ENCODE peak calls at places on chromosomes 7 and 10, in ten cellular contexts. One of them, this sample, is unnamed. For H3K9me3, the result is how much of the 10 kb centered on the place peaks cover.

GRCh38 chr10:79196470-79197461 is 128.0 kb downstream of the ZMIZ1 start:
- DNase-seq in CD4-positive, alpha-beta memory T cell: peak
- DNase-seq in tibial artery: peak
- DNase-seq in body of pancreas: peak
- DNase-seq in left lung: peak
- DNase-seq in CD8-positive, alpha-beta memory T cell: peak
- DNase-seq in psoas muscle: peak
- DNase-seq in cardiac muscle cell: peak
- DNase-seq in CD4-positive, alpha-beta T cell: peak
- DNase-seq in AG04450: no peak
- DNase-seq in this sample: peak

GRCh38 chr7:122068999-122069398 is 75.0 kb downstream of the AASS start:
- DNase-seq in body of pancreas: no peak
- DNase-seq in CD8-positive, alpha-beta memory T cell: no peak
- DNase-seq in CD4-positive, alpha-beta memory T cell: no peak
- DNase-seq in CD4-positive, alpha-beta T cell: no peak
- DNase-seq in psoas muscle: no peak
- DNase-seq in AG04450: no peak
- DNase-seq in cardiac muscle cell: no peak
- DNase-seq in tibial artery: no peak
- DNase-seq in left lung: no peak
- DNase-seq in this sample: no peak

GRCh38 chr7:134740364-134740763 is 39.1 kb upstream of the CALD1 start:
- DNase-seq in psoas muscle: no peak
- DNase-seq in CD4-positive, alpha-beta memory T cell: no peak
- DNase-seq in AG04450: no peak
- DNase-seq in CD8-positive, alpha-beta memory T cell: no peak
- DNase-seq in CD4-positive, alpha-beta T cell: no peak
- DNase-seq in left lung: no peak
- DNase-seq in cardiac muscle cell: no peak
- DNase-seq in body of pancreas: no peak
- DNase-seq in tibial artery: no peak
- DNase-seq in this sample: no peak

GRCh38 chr7:80902716-80903308 is 16.0 kb downstream of the SEMA3C start:
- DNase-seq in cardiac muscle cell: no peak
- DNase-seq in tibial artery: no peak
- DNase-seq in CD4-positive, alpha-beta memory T cell: no peak
- DNase-seq in left lung: no peak
- DNase-seq in AG04450: no peak
- DNase-seq in CD4-positive, alpha-beta T cell: no peak
- DNase-seq in psoas muscle: no peak
- DNase-seq in body of pancreas: no peak
- DNase-seq in CD8-positive, alpha-beta memory T cell: no peak
- DNase-seq in this sample: no peak

GRCh38 chr10:86264481-86265231 is 101.9 kb downstream of the GRID1 start:
- DNase-seq in CD4-positive, alpha-beta T cell: no peak
- DNase-seq in body of pancreas: no peak
- DNase-seq in left lung: no peak
- DNase-seq in psoas muscle: no peak
- DNase-seq in cardiac muscle cell: no peak
- DNase-seq in AG04450: no peak
- DNase-seq in CD8-positive, alpha-beta memory T cell: no peak
- DNase-seq in CD4-positive, alpha-beta memory T cell: no peak
- DNase-seq in tibial artery: peak
- DNase-seq in this sample: no peak

GRCh38 chr7:5792268-5792667 is 10.8 kb upstream of the RNF216 start:
- DNase-seq in psoas muscle: no peak
- DNase-seq in CD4-positive, alpha-beta memory T cell: no peak
- DNase-seq in body of pancreas: no peak
- DNase-seq in cardiac muscle cell: no peak
- DNase-seq in tibial artery: no peak
- DNase-seq in AG04450: no peak
- DNase-seq in left lung: no peak
- DNase-seq in CD8-positive, alpha-beta memory T cell: no peak
- DNase-seq in CD4-positive, alpha-beta T cell: no peak
- DNase-seq in this sample: no peak

GRCh38 chr7:99112097-99112496 is 31.8 kb downstream of the SMURF1 start:
- DNase-seq in left lung: no peak
- DNase-seq in tibial artery: no peak
- DNase-seq in AG04450: no peak
- DNase-seq in cardiac muscle cell: no peak
- DNase-seq in psoas muscle: no peak
- DNase-seq in CD4-positive, alpha-beta T cell: no peak
- DNase-seq in CD4-positive, alpha-beta memory T cell: no peak
- DNase-seq in CD8-positive, alpha-beta memory T cell: no peak
- DNase-seq in body of pancreas: no peak
- DNase-seq in this sample: no peak

GRCh38 chr7:30040938-30041337 is 12.7 kb downstream of the PLEKHA8 start:
- DNase-seq in cardiac muscle cell: no peak
- DNase-seq in AG04450: no peak
- DNase-seq in tibial artery: no peak
- DNase-seq in CD4-positive, alpha-beta memory T cell: no peak
- DNase-seq in body of pancreas: no peak
- DNase-seq in psoas muscle: no peak
- DNase-seq in CD8-positive, alpha-beta memory T cell: no peak
- DNase-seq in left lung: no peak
- DNase-seq in CD4-positive, alpha-beta T cell: no peak
- DNase-seq in this sample: no peak

GRCh38 chr7:72080865-72081264 is 331.3 kb downstream of the CALN1 start:
- DNase-seq in CD4-positive, alpha-beta T cell: no peak
- DNase-seq in CD4-positive, alpha-beta memory T cell: no peak
- DNase-seq in cardiac muscle cell: no peak
- DNase-seq in tibial artery: no peak
- DNase-seq in psoas muscle: no peak
- DNase-seq in CD8-positive, alpha-beta memory T cell: no peak
- DNase-seq in AG04450: no peak
- DNase-seq in body of pancreas: no peak
- DNase-seq in left lung: no peak
- DNase-seq in this sample: no peak

GRCh38 chr7:47578581-47579270 is 3.2 kb downstream of the TNS3 start:
- DNase-seq in CD4-positive, alpha-beta T cell: no peak
- DNase-seq in AG04450: no peak
- DNase-seq in left lung: no peak
- DNase-seq in cardiac muscle cell: no peak
- DNase-seq in CD4-positive, alpha-beta memory T cell: no peak
- DNase-seq in body of pancreas: no peak
- DNase-seq in CD8-positive, alpha-beta memory T cell: no peak
- DNase-seq in psoas muscle: no peak
- DNase-seq in tibial artery: no peak
- DNase-seq in this sample: no peak

GRCh38 chr7:20831451-20831850 is 44.8 kb upstream of the SP8 start:
- DNase-seq in CD4-positive, alpha-beta memory T cell: no peak
- DNase-seq in body of pancreas: no peak
- DNase-seq in AG04450: no peak
- DNase-seq in CD4-positive, alpha-beta T cell: no peak
- DNase-seq in CD8-positive, alpha-beta memory T cell: no peak
- DNase-seq in tibial artery: no peak
- DNase-seq in cardiac muscle cell: no peak
- DNase-seq in psoas muscle: no peak
- DNase-seq in left lung: no peak
- DNase-seq in this sample: no peak

GRCh38 chr10:90602815-90603600 is 254.8 kb downstream of the HTR7 start:
- DNase-seq in CD4-positive, alpha-beta T cell: no peak
- DNase-seq in CD8-positive, alpha-beta memory T cell: no peak
- DNase-seq in left lung: no peak
- DNase-seq in body of pancreas: no peak
- DNase-seq in AG04450: no peak
- DNase-seq in tibial artery: no peak
- DNase-seq in CD4-positive, alpha-beta memory T cell: no peak
- DNase-seq in cardiac muscle cell: no peak
- DNase-seq in psoas muscle: no peak
- DNase-seq in this sample: no peak

DNA sequence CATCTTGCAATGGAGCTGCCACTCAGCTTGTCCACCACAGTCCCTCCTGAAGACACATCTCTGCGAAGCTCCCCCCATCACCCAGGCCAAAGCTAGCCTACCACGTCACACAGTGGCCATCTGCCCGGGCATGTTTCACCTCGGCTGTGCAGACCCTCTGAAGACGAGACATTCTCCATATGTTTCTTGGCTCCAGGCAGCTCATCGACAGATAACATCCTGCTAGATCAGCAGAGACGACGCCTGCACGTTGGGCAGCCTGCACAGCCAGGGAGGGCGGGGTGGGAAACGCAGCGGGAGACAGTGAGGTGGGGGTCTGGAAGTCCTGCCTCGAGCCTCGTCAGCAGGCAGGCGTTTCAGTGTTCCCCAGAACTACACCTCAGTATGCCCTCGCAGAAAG is 53.0 kb downstream of the PTPRN2 start:
- DNase-seq in CD4-positive, alpha-beta memory T cell: no peak
- DNase-seq in cardiac muscle cell: no peak
- DNase-seq in CD4-positive, alpha-beta T cell: no peak
- DNase-seq in AG04450: no peak
- DNase-seq in body of pancreas: no peak
- DNase-seq in CD8-positive, alpha-beta memory T cell: no peak
- DNase-seq in psoas muscle: no peak
- DNase-seq in left lung: no peak
- DNase-seq in tibial artery: no peak
- DNase-seq in this sample: no peak
- H3K9me3 ChIP-seq in CD4-positive, alpha-beta memory T cell: under half
- H3K9me3 ChIP-seq in cardiac muscle cell: under half
- H3K9me3 ChIP-seq in CD4-positive, alpha-beta T cell: under half
- H3K9me3 ChIP-seq in AG04450: half or more
- H3K9me3 ChIP-seq in body of pancreas: under half
- H3K9me3 ChIP-seq in CD8-positive, alpha-beta memory T cell: under half
- H3K9me3 ChIP-seq in psoas muscle: under half
- H3K9me3 ChIP-seq in left lung: under half
- H3K9me3 ChIP-seq in tibial artery: under half
- H3K9me3 ChIP-seq in this sample: under half

GRCh38 chr10:37639200-37639599 is 218.2 kb downstream of the ZNF248 start:
- DNase-seq in CD4-positive, alpha-beta T cell: no peak
- DNase-seq in AG04450: no peak
- DNase-seq in psoas muscle: no peak
- DNase-seq in CD8-positive, alpha-beta memory T cell: no peak
- DNase-seq in cardiac muscle cell: no peak
- DNase-seq in body of pancreas: no peak
- DNase-seq in tibial artery: no peak
- DNase-seq in left lung: peak
- DNase-seq in CD4-positive, alpha-beta memory T cell: no peak
- DNase-seq in this sample: no peak

GRCh38 chr10:37640301-37640700 is 217.1 kb downstream of the ZNF248 start:
- DNase-seq in left lung: peak
- DNase-seq in CD4-positive, alpha-beta memory T cell: no peak
- DNase-seq in CD8-positive, alpha-beta memory T cell: no peak
- DNase-seq in AG04450: no peak
- DNase-seq in cardiac muscle cell: no peak
- DNase-seq in psoas muscle: no peak
- DNase-seq in body of pancreas: no peak
- DNase-seq in CD4-positive, alpha-beta T cell: no peak
- DNase-seq in tibial artery: no peak
- DNase-seq in this sample: no peak

GRCh38 chr10:37638569-37638968 is 218.8 kb downstream of the ZNF248 start:
- DNase-seq in CD8-positive, alpha-beta memory T cell: no peak
- DNase-seq in psoas muscle: no peak
- DNase-seq in body of pancreas: no peak
- DNase-seq in cardiac muscle cell: no peak
- DNase-seq in CD4-positive, alpha-beta T cell: no peak
- DNase-seq in AG04450: no peak
- DNase-seq in left lung: no peak
- DNase-seq in CD4-positive, alpha-beta memory T cell: no peak
- DNase-seq in tibial artery: no peak
- DNase-seq in this sample: no peak

DNA sequence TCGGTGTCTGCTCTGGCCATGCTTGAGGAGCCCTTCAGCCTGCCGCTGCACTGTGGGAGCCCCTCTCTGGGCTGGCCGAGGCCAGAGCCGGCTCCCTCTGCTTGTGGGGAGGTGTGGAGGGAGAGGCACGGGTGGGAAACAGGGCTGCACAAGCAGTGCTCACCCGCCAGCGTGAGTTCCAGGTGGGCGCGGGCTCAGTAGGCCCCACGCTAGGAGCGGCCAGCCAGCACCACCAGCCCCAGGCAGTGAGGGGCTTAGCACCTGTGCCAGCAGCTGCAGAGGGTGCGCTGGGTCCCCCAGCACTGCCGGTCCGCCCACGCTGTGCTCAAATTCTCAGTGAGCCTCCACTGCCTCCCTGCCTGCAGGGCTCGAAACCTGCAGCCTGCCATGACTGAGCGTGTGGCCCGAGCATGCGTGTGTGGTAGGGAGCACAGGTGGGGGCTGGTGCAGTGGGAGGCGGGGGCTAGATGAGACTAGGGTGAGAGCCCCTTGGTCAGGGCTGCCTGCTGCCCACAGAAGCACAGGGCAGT is 223.0 kb downstream of the ZNF248 start:
- DNase-seq in psoas muscle: no peak
- DNase-seq in left lung: peak
- DNase-seq in AG04450: no peak
- DNase-seq in CD8-positive, alpha-beta memory T cell: no peak
- DNase-seq in CD4-positive, alpha-beta T cell: no peak
- DNase-seq in cardiac muscle cell: no peak
- DNase-seq in tibial artery: no peak
- DNase-seq in CD4-positive, alpha-beta memory T cell: no peak
- DNase-seq in body of pancreas: no peak
- DNase-seq in this sample: no peak
- H3K9me3 ChIP-seq in psoas muscle: under half
- H3K9me3 ChIP-seq in left lung: under half
- H3K9me3 ChIP-seq in AG04450: under half
- H3K9me3 ChIP-seq in CD8-positive, alpha-beta memory T cell: under half
- H3K9me3 ChIP-seq in CD4-positive, alpha-beta T cell: under half
- H3K9me3 ChIP-seq in cardiac muscle cell: under half
- H3K9me3 ChIP-seq in tibial artery: under half
- H3K9me3 ChIP-seq in CD4-positive, alpha-beta memory T cell: under half
- H3K9me3 ChIP-seq in body of pancreas: under half
- H3K9me3 ChIP-seq in this sample: under half

GRCh38 chr10:13080643-13081042 is 19.3 kb upstream of the OPTN start:
- DNase-seq in CD4-positive, alpha-beta memory T cell: no peak
- DNase-seq in CD4-positive, alpha-beta T cell: no peak
- DNase-seq in CD8-positive, alpha-beta memory T cell: no peak
- DNase-seq in cardiac muscle cell: no peak
- DNase-seq in body of pancreas: no peak
- DNase-seq in psoas muscle: no peak
- DNase-seq in tibial artery: no peak
- DNase-seq in AG04450: no peak
- DNase-seq in left lung: no peak
- DNase-seq in this sample: no peak
- H3K9me3 ChIP-seq in CD4-positive, alpha-beta memory T cell: under half
- H3K9me3 ChIP-seq in CD4-positive, alpha-beta T cell: under half
- H3K9me3 ChIP-seq in CD8-positive, alpha-beta memory T cell: under half
- H3K9me3 ChIP-seq in cardiac muscle cell: under half
- H3K9me3 ChIP-seq in body of pancreas: under half
- H3K9me3 ChIP-seq in psoas muscle: under half
- H3K9me3 ChIP-seq in tibial artery: under half
- H3K9me3 ChIP-seq in AG04450: under half
- H3K9me3 ChIP-seq in left lung: half or more
- H3K9me3 ChIP-seq in this sample: under half

DNA sequence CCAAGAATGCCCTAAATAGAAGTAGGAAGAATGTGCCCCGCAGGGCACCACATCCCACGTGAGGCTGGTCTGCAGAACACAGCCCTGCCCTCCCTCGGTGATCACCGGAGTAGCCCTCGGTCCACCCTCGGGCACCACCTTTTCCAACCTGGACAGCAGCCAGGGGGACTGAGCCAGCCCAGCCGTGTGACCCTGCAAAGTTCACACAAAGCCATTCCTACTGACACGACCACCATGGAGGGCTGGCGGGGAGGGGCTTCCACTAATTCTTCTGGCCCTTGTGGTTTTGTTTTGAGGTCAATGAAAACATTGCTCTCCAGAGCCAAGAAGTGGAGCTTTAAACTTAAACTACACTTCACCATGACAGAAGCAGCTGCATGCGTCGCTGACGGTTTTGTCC is 132.1 kb downstream of the TCERG1L start:
- DNase-seq in CD4-positive, alpha-beta T cell: no peak
- DNase-seq in CD4-positive, alpha-beta memory T cell: no peak
- DNase-seq in cardiac muscle cell: no peak
- DNase-seq in CD8-positive, alpha-beta memory T cell: no peak
- DNase-seq in psoas muscle: no peak
- DNase-seq in body of pancreas: peak
- DNase-seq in left lung: no peak
- DNase-seq in tibial artery: no peak
- DNase-seq in AG04450: no peak
- DNase-seq in this sample: no peak
- H3K9me3 ChIP-seq in CD4-positive, alpha-beta T cell: under half
- H3K9me3 ChIP-seq in CD4-positive, alpha-beta memory T cell: under half
- H3K9me3 ChIP-seq in cardiac muscle cell: under half
- H3K9me3 ChIP-seq in CD8-positive, alpha-beta memory T cell: under half
- H3K9me3 ChIP-seq in psoas muscle: under half
- H3K9me3 ChIP-seq in body of pancreas: under half
- H3K9me3 ChIP-seq in left lung: under half
- H3K9me3 ChIP-seq in tibial artery: under half
- H3K9me3 ChIP-seq in AG04450: half or more
- H3K9me3 ChIP-seq in this sample: under half

This sample was measured in T-helper 17 cell.